ENCODE peak calls at places on chromosomes 6 and 20, in five cellular contexts. One of them, this sample, is unnamed.

GRCh38 chr6:79047072-79047471 is 31.0 kb downstream of the PHIP start:
- DNase-seq in breast epithelium: no peak
- DNase-seq in cardiac muscle cell: no peak
- DNase-seq in neural progenitor cell: no peak
- DNase-seq in BE2C: no peak
- DNase-seq in this sample: no peak

GRCh38 chr6:64505312-64505711 is 869.7 kb downstream of the PHF3 start:
- DNase-seq in breast epithelium: no peak
- DNase-seq in neural progenitor cell: peak; percentile 65
- DNase-seq in BE2C: peak; percentile 49
- DNase-seq in cardiac muscle cell: no peak
- DNase-seq in this sample: no peak

GRCh38 chr6:121436966-121437756 is 1.7 kb downstream of the GJA1 start:
- DNase-seq in breast epithelium: peak; percentile 68
- DNase-seq in neural progenitor cell: peak; percentile 70
- DNase-seq in BE2C: peak; percentile 11
- DNase-seq in cardiac muscle cell: peak; percentile 68
- DNase-seq in this sample: no peak

GRCh38 chr20:17659801-17660200 is 22.2 kb downstream of the RRBP1 start:
- DNase-seq in BE2C: no peak
- DNase-seq in neural progenitor cell: no peak
- DNase-seq in breast epithelium: no peak
- DNase-seq in cardiac muscle cell: no peak
- DNase-seq in this sample: no peak

GRCh38 chr6:97275809-97276208 is 7.2 kb downstream of the MMS22L start:
- DNase-seq in BE2C: no peak
- DNase-seq in cardiac muscle cell: no peak
- DNase-seq in breast epithelium: no peak
- DNase-seq in neural progenitor cell: no peak
- DNase-seq in this sample: peak; percentile 26

GRCh38 chr6:21731411-21732031 is 138.0 kb downstream of the SOX4 start:
- DNase-seq in breast epithelium: peak; percentile 74
- DNase-seq in BE2C: no peak
- DNase-seq in cardiac muscle cell: peak; percentile 68
- DNase-seq in neural progenitor cell: no peak
- DNase-seq in this sample: peak; percentile 82

GRCh38 chr6:118080547-118080946 is 173.5 kb downstream of the SLC35F1 start:
- DNase-seq in cardiac muscle cell: no peak
- DNase-seq in BE2C: no peak
- DNase-seq in neural progenitor cell: peak; percentile 35
- DNase-seq in breast epithelium: no peak
- DNase-seq in this sample: no peak

GRCh38 chr6:2450546-2450945 is 205.1 kb upstream of the GMDS start:
- DNase-seq in BE2C: peak; percentile 70
- DNase-seq in cardiac muscle cell: peak; percentile 28
- DNase-seq in breast epithelium: peak; percentile 34
- DNase-seq in neural progenitor cell: no peak
- DNase-seq in this sample: no peak

GRCh38 chr20:22795897-22796296 is 211.5 kb upstream of the FOXA2 start:
- DNase-seq in cardiac muscle cell: peak; percentile 98
- DNase-seq in breast epithelium: peak; percentile 68
- DNase-seq in neural progenitor cell: peak; percentile 40
- DNase-seq in BE2C: no peak
- DNase-seq in this sample: peak; percentile 98

GRCh38 chr6:20367716-20368485 is 33.8 kb upstream of the E2F3 start:
- DNase-seq in cardiac muscle cell: no peak
- DNase-seq in neural progenitor cell: no peak
- DNase-seq in BE2C: no peak
- DNase-seq in breast epithelium: no peak
- DNase-seq in this sample: no peak

GRCh38 chr6:73024598-73024997 is 200.7 kb downstream of the KHDC1L start:
- DNase-seq in BE2C: no peak
- DNase-seq in breast epithelium: no peak
- DNase-seq in neural progenitor cell: no peak
- DNase-seq in cardiac muscle cell: no peak
- DNase-seq in this sample: no peak

GRCh38 chr6:11207199-11207968 is 25.1 kb downstream of the NEDD9 start:
- DNase-seq in cardiac muscle cell: peak; percentile 98
- DNase-seq in neural progenitor cell: no peak
- DNase-seq in BE2C: no peak
- DNase-seq in breast epithelium: peak; percentile 93
- DNase-seq in this sample: peak; percentile 99

DNA sequence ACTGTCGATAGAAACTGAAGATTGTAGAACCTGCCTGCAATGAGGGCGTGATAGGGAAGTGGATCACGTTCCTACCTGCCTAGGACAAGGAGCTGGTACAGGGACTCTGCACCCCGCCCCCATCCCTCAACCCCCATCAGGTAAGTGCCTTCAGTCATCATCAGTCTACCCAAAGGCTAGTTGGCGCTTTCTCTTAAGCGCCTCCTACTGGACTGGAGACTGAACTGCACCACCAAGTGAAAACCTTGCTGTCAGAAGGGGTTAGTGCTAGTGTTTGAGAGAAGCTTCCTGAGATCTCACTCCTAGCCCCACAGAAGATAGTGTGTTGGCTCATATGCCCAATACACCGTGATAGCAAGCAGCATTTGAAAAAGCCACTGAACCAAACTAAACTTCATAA is 706.5 kb upstream of the MAN1A1 start:
- DNase-seq in neural progenitor cell: peak; percentile 34
- DNase-seq in BE2C: no peak
- DNase-seq in breast epithelium: no peak
- DNase-seq in cardiac muscle cell: no peak
- DNase-seq in this sample: no peak
- TF ChIP-seq CTCF in neural progenitor cell: peak; percentile 63
- TF ChIP-seq CTCF in BE2C: peak; percentile 59
- TF ChIP-seq CTCF in breast epithelium: no peak
- TF ChIP-seq CTCF in cardiac muscle cell: peak; percentile 20
- TF ChIP-seq CTCF in this sample: peak; percentile 52

GRCh38 chr6:133854633-133855598 is 34.0 kb upstream of the TCF21 start:
- DNase-seq in breast epithelium: no peak
- DNase-seq in BE2C: no peak
- DNase-seq in neural progenitor cell: peak; percentile 66
- DNase-seq in cardiac muscle cell: no peak
- DNase-seq in this sample: no peak
- H3K4me3 ChIP-seq in breast epithelium: no peak overlapping the region
- H3K4me3 ChIP-seq in BE2C: no peak overlapping the region
- H3K4me3 ChIP-seq in neural progenitor cell: peak overlapping the region; percentile 53
- H3K4me3 ChIP-seq in cardiac muscle cell: peak overlapping the region; percentile 17
- H3K4me3 ChIP-seq in this sample: no peak overlapping the region

GRCh38 chr20:58950603-58951002 is 30.5 kb upstream of the NELFCD start:
- DNase-seq in breast epithelium: no peak
- DNase-seq in cardiac muscle cell: no peak
- DNase-seq in neural progenitor cell: no peak
- DNase-seq in BE2C: no peak
- DNase-seq in this sample: no peak
- TF ChIP-seq CTCF in breast epithelium: no peak
- TF ChIP-seq CTCF in cardiac muscle cell: no peak
- TF ChIP-seq CTCF in neural progenitor cell: peak; percentile 12
- TF ChIP-seq CTCF in BE2C: peak; percentile 19
- TF ChIP-seq CTCF in this sample: peak; percentile 13

GRCh38 chr6:32973144-32973854 is 4.9 kb downstream of the BRD2 start:
- DNase-seq in cardiac muscle cell: no peak
- DNase-seq in BE2C: peak; percentile 56
- DNase-seq in neural progenitor cell: peak; percentile 90
- DNase-seq in breast epithelium: no peak
- DNase-seq in this sample: no peak
- H3K4me3 ChIP-seq in cardiac muscle cell: peak overlapping the region; percentile 96
- H3K4me3 ChIP-seq in BE2C: peak overlapping the region; percentile 83
- H3K4me3 ChIP-seq in neural progenitor cell: peak overlapping the region; percentile 95
- H3K4me3 ChIP-seq in breast epithelium: peak overlapping the region; percentile 85
- H3K4me3 ChIP-seq in this sample: peak overlapping the region; percentile 69

GRCh38 chr6:144345451-144345850 is 60.3 kb downstream of the UTRN start:
- DNase-seq in neural progenitor cell: no peak
- DNase-seq in cardiac muscle cell: no peak
- DNase-seq in BE2C: no peak
- DNase-seq in breast epithelium: no peak
- DNase-seq in this sample: no peak

GRCh38 chr6:144347933-144348332 is 62.8 kb downstream of the UTRN start:
- DNase-seq in neural progenitor cell: no peak
- DNase-seq in breast epithelium: no peak
- DNase-seq in BE2C: no peak
- DNase-seq in cardiac muscle cell: no peak
- DNase-seq in this sample: no peak

GRCh38 chr6:144346719-144347446 is 61.7 kb downstream of the UTRN start:
- DNase-seq in breast epithelium: no peak
- DNase-seq in cardiac muscle cell: peak; percentile 72
- DNase-seq in BE2C: no peak
- DNase-seq in neural progenitor cell: no peak
- DNase-seq in this sample: no peak

GRCh38 chr6:144349690-144350132 is 64.6 kb downstream of the UTRN start:
- DNase-seq in cardiac muscle cell: peak; percentile 79
- DNase-seq in neural progenitor cell: no peak
- DNase-seq in breast epithelium: no peak
- DNase-seq in BE2C: no peak
- DNase-seq in this sample: peak; percentile 72

DNA sequence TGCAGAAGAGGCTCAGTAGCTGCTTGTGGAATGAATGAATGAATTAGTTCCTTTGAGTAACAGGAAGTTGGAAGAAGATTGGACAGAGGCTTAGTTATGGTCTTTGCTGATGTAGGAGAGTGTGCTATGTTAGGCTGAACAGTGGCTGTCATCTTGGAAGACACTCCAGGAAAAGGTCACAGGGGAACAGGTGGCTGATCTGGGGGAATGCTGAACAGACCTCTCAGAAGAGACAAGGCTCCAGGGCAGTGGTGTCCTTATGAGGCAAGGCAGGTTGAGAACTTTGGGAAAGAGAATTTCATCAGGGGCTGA is 62.3 kb downstream of the UTRN start:
- DNase-seq in cardiac muscle cell: no peak
- DNase-seq in neural progenitor cell: no peak
- DNase-seq in BE2C: no peak
- DNase-seq in breast epithelium: no peak
- DNase-seq in this sample: no peak
- TF ChIP-seq CTCF in cardiac muscle cell: no peak
- TF ChIP-seq CTCF in neural progenitor cell: no peak
- TF ChIP-seq CTCF in BE2C: no peak
- TF ChIP-seq CTCF in breast epithelium: no peak
- TF ChIP-seq CTCF in this sample: no peak

DNA sequence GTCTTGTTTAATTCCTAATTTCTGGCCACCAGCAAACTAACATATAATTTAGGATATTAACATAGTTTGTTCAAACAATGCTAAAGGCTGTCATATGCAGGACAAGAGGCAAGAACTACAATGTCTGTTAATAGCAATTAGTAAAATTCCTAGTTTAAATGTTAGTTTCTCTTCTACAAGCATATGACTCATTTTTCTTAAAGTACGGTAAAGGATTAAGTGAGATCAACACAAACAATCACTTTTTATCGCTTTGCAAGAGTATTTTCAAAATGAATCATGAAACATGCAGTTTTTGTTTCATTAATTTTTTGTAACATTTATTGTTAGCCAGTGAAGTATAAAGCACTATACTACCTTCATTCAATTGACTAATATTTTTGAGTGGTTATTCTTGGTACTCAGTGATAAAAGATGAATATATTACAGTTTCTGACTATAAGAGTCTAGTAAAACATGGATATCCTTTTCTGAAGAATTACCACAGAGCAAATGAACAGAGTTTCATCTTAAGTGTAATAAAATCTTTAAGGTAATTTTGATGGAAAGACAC is 138.6 kb downstream of the AHI1 start:
- DNase-seq in BE2C: no peak
- DNase-seq in breast epithelium: no peak
- DNase-seq in cardiac muscle cell: peak; percentile 28
- DNase-seq in neural progenitor cell: no peak
- DNase-seq in this sample: no peak
- H3K4me3 ChIP-seq in BE2C: no peak overlapping the region
- H3K4me3 ChIP-seq in breast epithelium: no peak overlapping the region
- H3K4me3 ChIP-seq in cardiac muscle cell: no peak overlapping the region
- H3K4me3 ChIP-seq in neural progenitor cell: no peak overlapping the region
- H3K4me3 ChIP-seq in this sample: no peak overlapping the region

DNA sequence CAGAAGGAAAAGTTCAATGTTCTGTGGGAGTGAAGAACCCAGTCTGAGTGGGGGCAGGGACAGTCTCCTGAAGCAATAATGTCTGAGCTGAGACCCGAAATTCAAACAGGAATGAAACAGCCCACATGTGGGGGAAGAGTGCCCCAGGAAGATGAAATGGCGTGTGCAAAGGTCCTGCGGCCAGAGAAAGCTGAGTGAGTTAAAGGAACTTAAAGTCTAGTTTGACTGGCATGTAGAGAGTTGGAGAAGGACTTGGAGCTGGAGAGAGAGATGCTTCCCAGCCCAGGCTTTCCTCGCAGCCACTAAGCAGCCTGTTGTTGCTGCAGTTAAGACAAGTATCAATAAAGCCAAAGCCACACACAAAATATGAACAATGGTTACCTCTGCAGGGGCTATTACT is 38.0 kb upstream of the MDGA1 start:
- DNase-seq in BE2C: no peak
- DNase-seq in breast epithelium: no peak
- DNase-seq in neural progenitor cell: no peak
- DNase-seq in cardiac muscle cell: no peak
- DNase-seq in this sample: no peak
- TF ChIP-seq CTCF in BE2C: no peak
- TF ChIP-seq CTCF in breast epithelium: no peak
- TF ChIP-seq CTCF in neural progenitor cell: no peak
- TF ChIP-seq CTCF in cardiac muscle cell: no peak
- TF ChIP-seq CTCF in this sample: no peak

DNA sequence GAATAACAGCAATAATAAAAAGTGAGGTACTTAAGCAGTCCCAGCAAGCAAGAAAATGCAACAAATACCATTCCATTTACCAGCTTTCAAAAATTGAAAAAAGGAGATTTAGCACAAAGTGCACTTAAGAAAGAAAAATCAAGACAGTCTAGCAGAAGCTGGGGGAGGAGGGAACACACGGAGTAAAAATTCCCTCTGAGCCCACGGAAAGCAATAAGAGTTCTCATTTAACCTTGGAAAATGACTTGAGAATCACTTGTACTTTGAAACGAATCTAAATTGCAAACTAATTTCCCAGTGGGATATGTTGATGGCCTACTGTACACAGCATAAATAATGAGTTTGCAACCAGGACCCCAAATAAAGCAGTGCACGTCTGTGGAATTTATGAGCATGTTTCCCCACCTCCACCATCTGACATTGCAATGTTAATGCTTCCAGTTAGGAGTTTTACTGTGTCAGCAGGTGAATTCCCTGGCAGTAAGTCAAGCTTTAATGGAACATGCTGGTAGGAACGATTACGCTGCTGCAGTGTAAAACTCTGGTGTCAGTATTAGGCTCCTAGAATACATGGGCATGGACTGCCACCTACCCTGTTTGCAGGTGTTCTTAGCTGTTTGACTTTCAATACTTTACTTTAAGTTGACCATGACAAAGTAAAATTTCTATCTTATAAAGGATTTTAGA is 386.8 kb downstream of the HDGFL1 start:
- DNase-seq in breast epithelium: no peak
- DNase-seq in cardiac muscle cell: no peak
- DNase-seq in BE2C: no peak
- DNase-seq in neural progenitor cell: no peak
- DNase-seq in this sample: no peak
- H3K4me3 ChIP-seq in breast epithelium: no peak overlapping the region
- H3K4me3 ChIP-seq in cardiac muscle cell: no peak overlapping the region
- H3K4me3 ChIP-seq in BE2C: no peak overlapping the region
- H3K4me3 ChIP-seq in neural progenitor cell: no peak overlapping the region
- H3K4me3 ChIP-seq in this sample: no peak overlapping the region